ENCODE peak calls at places on chromosomes 12 and 14, in nine cellular contexts. L is aorta; Y is dorsolateral prefrontal cortex; Q is A549; M is left ventricle myocardium inferior; X is tibial artery; I is CD8-positive, alpha-beta memory T cell; S is ovary; P is pancreas. V is an unnamed sample.

GRCh38 chr14:59919582-59920377 is at the start of gene LRRC9:
- DNase-seq in L (peak), Y (peak), Q (no peak), M (peak), X (no peak), I (peak), S (peak), P (peak), V (no peak)

GRCh38 chr12:131008461-131009270 is 55.0 kb downstream of the ADGRD1 start:
- DNase-seq in L (no peak), Y (no peak), Q (no peak), M (no peak), X (no peak), I (no peak), S (no peak), P (no peak), V (no peak)

GRCh38 chr12:95037906-95038305 is 34.4 kb upstream of the NDUFA12 start:
- DNase-seq in L (no peak), Y (no peak), Q (no peak), M (no peak), X (no peak), I (no peak), S (no peak), P (no peak), V (no peak)

GRCh38 chr12:3014641-3015040 is 55.4 kb downstream of the TEAD4 start:
- DNase-seq in L (no peak), Y (no peak), Q (no peak), M (peak), X (no peak), I (no peak), S (no peak), P (no peak), V (peak)

GRCh38 chr14:96421236-96421635 is 29.3 kb downstream of the AK7 start:
- DNase-seq in L (no peak), Y (no peak), Q (no peak), M (no peak), X (no peak), I (no peak), S (no peak), P (no peak), V (no peak)

GRCh38 chr12:2977776-2978175 is 18.6 kb downstream of the TEAD4 start:
- DNase-seq in L (no peak), Y (no peak), Q (no peak), M (no peak), X (no peak), I (no peak), S (no peak), P (no peak), V (no peak)

GRCh38 chr14:42947991-42948390 is 1341.3 kb downstream of the LRFN5 start:
- DNase-seq in L (no peak), Y (no peak), Q (no peak), M (no peak), X (no peak), I (no peak), S (no peak), P (no peak), V (no peak)

GRCh38 chr12:128794661-128795529 is 28.9 kb downstream of the SLC15A4 start:
- DNase-seq in L (no peak), Y (no peak), Q (no peak), M (no peak), X (no peak), I (peak), S (no peak), P (no peak), V (no peak)

GRCh38 chr12:78698747-78699146 is 165.8 kb upstream of the SYT1 start:
- DNase-seq in L (no peak), Y (no peak), Q (peak), M (no peak), X (no peak), I (no peak), S (no peak), P (no peak), V (peak)

GRCh38 chr12:109877504-109878246 is 2.7 kb downstream of the GLTP start:
- DNase-seq in L (no peak), Y (no peak), Q (no peak), M (no peak), X (no peak), I (no peak), S (no peak), P (no peak), V (no peak)

GRCh38 chr12:128801879-128802391 is 21.8 kb downstream of the SLC15A4 start:
- DNase-seq in L (no peak), Y (no peak), Q (no peak), M (no peak), X (no peak), I (no peak), S (no peak), P (no peak), V (no peak)

GRCh38 chr14:74589291-74589879 is 22.7 kb downstream of the LTBP2 start:
- DNase-seq in L (no peak), Y (no peak), Q (no peak), M (no peak), X (no peak), I (no peak), S (no peak), P (no peak), V (no peak)

GRCh38 chr12:110661337-110661972 is 27.5 kb downstream of the HVCN1 start:
- DNase-seq in L (peak), Y (no peak), Q (no peak), M (peak), X (peak), I (peak), S (no peak), P (no peak), V (no peak)

GRCh38 chr12:79373896-79374499 is 316.8 kb downstream of the PAWR start:
- DNase-seq in L (no peak), Y (no peak), Q (peak), M (no peak), X (no peak), I (no peak), S (no peak), P (no peak), V (peak)

GRCh38 chr14:69093551-69094421 is 59.1 kb downstream of the DCAF5 start:
- DNase-seq in L (no peak), Y (peak), Q (no peak), M (no peak), X (no peak), I (no peak), S (no peak), P (no peak), V (peak)

GRCh38 chr14:69092840-69093422 is 60.0 kb downstream of the DCAF5 start:
- DNase-seq in L (no peak), Y (no peak), Q (no peak), M (no peak), X (no peak), I (no peak), S (no peak), P (no peak), V (no peak)

GRCh38 chr14:69096766-69097475 is 56.0 kb downstream of the DCAF5 start:
- DNase-seq in L (no peak), Y (no peak), Q (no peak), M (no peak), X (no peak), I (no peak), S (no peak), P (no peak), V (no peak)

GRCh38 chr14:69091695-69092094 is 61.2 kb downstream of the DCAF5 start:
- DNase-seq in L (no peak), Y (no peak), Q (no peak), M (no peak), X (no peak), I (no peak), S (no peak), P (no peak), V (no peak)

GRCh38 chr14:69094481-69094880 is 58.4 kb downstream of the DCAF5 start:
- DNase-seq in L (no peak), Y (no peak), Q (no peak), M (no peak), X (no peak), I (no peak), S (no peak), P (no peak), V (peak)
- H3K27ac ChIP-seq in L (peak), Y (no peak), Q (peak), M (no peak), X (peak), I (no peak), S (no peak), P (no peak), V (peak)

DNA sequence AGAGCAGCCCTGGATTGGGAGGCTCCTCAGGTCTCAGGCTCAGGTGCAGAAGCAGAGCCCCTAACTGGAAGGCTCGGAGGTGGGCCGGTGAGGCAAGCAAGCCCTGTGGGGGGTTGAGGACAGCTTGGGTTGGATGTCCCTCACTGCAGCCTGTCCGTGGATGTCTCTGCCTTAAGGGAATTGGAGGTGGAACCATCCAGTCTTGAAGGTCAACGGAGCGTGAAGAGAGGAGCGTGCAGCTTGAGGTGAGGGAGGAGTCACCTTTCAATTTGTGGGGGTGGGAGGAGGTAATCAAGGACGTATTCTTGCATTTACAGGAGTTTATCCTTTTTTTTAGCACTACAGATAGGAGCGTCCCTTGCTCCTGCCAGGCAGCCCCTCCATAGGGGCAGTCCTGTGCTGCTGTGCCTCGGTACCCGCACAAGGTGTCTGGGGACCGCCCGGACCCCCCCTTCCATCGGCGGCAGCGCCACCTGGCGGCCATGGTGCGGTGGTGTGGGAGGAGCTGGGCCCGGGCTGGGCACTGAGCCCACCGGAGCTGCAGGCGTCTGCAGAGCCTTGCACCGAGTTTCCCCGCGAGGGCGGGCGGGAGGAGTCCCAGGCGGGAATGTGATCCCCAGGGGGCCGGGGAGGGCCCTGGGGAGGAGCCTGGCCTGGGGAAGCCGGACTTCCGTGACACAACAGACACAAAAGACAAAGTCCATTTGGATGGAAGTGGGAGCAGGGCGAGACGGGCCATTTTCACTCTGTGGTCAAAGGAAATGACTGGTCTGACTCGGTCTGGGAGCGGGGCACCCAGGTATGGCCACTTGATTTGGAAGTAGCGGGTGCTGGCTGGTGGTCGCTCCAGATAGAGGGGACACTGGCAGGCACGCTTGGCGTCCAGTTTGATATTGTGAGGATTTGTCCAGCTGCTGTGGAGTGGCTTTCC is 884 bp downstream of the DNAJC22 start:
- DNase-seq in L (peak), Y (peak), Q (peak), M (peak), X (peak), I (peak), S (peak), P (peak), V (peak)
- H3K4me3 ChIP-seq in L (no peak), Y (peak), Q (peak), M (peak), X (no peak), I (peak), S (peak), P (peak), V (peak)

DNA sequence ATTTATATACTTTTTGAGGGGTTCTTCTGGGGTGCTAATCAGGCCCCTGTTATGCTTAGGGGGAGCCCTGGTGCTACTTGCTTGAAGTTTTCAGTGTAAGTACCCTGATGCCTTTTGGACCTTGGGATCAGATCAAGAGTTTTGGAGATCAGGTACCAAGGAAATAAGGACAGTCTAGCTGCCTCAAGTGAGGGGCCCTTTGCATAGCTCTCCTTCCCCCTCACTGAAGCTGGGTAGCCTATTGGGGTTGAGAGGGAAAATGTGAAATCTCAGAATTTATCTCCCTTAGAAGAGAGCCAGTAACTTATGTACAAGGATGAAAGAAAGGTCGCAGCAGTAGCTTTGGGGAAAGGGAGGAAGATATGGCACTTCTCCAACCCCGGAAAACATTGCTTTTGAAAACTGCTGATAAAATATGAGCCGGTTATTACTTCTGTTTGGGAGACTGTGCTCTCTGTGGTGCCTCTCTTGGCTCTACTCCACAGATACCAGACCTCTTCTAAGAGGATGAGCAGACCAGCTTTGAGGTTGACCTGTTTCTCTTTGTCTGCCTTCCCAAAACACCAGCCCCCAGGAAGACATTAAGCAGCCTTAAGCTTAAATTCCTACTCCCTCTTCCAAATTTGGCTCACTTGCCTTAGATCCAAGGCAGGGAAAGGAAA is 8.8 kb upstream of the AMHR2 start:
- DNase-seq in L (no peak), Y (no peak), Q (no peak), M (no peak), X (peak), I (no peak), S (peak), P (no peak), V (no peak)
- H3K27ac ChIP-seq in L (no peak), Y (no peak), Q (no peak), M (peak), X (no peak), I (no peak), S (peak), P (no peak), V (no peak)

GRCh38 chr14:72909163-72909562 is 15.3 kb upstream of the DPF3 start:
- DNase-seq in L (no peak), Y (no peak), Q (no peak), M (no peak), X (no peak), I (no peak), S (no peak), P (no peak), V (no peak)
- H3K4me3 ChIP-seq in L (no peak), Y (no peak), Q (no peak), M (no peak), X (no peak), I (no peak), S (no peak), P (no peak), V (no peak)

GRCh38 chr12:26229910-26230309 is 34.5 kb downstream of the SSPN start:
- DNase-seq in L (no peak), Y (no peak), Q (no peak), M (no peak), X (no peak), I (no peak), S (no peak), P (no peak), V (no peak)

GRCh38 chr12:26224657-26225056 is 29.3 kb downstream of the SSPN start:
- DNase-seq in L (no peak), Y (no peak), Q (no peak), M (no peak), X (no peak), I (no peak), S (no peak), P (no peak), V (no peak)

GRCh38 chr12:26226119-26226518 is 30.7 kb downstream of the SSPN start:
- DNase-seq in L (no peak), Y (no peak), Q (no peak), M (no peak), X (no peak), I (no peak), S (no peak), P (no peak), V (no peak)

GRCh38 chr12:26226629-26227375 is 31.4 kb downstream of the SSPN start:
- DNase-seq in L (no peak), Y (peak), Q (no peak), M (peak), X (peak), I (no peak), S (peak), P (peak), V (no peak)

DNA sequence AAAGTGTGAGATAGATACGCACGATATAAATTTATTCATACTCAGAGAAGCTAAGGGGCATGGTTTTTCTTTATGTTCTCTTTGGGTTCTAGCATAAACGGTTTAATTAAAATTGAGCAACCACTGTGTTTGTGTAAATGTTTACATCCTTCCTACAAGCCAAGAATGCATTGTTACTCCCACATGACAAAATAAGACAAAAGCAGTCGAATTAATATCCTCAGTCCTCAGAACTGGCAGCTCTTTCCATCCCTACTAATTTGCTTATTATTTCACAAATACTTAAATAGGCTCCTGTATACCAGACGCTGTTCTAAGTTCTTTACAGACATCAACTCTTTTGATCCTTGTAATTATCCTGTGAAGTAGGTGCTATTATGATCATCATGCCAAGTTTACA is 32.0 kb downstream of the SSPN start:
- DNase-seq in L (no peak), Y (no peak), Q (no peak), M (no peak), X (no peak), I (no peak), S (no peak), P (no peak), V (no peak)
- H3K27ac ChIP-seq in L (no peak), Y (peak), Q (no peak), M (no peak), X (peak), I (no peak), S (no peak), P (peak), V (no peak)

GRCh38 chr12:132718644-132719043 is 8.0 kb downstream of the PGAM5 start:
- DNase-seq in L (no peak), Y (no peak), Q (no peak), M (no peak), X (no peak), I (no peak), S (no peak), P (no peak), V (no peak)

GRCh38 chr12:132715874-132716273 is 5.2 kb downstream of the PGAM5 start:
- DNase-seq in L (no peak), Y (no peak), Q (no peak), M (no peak), X (no peak), I (no peak), S (no peak), P (no peak), V (no peak)

GRCh38 chr12:132716356-132716755 is 5.7 kb downstream of the PGAM5 start:
- DNase-seq in L (no peak), Y (no peak), Q (no peak), M (no peak), X (no peak), I (no peak), S (no peak), P (no peak), V (no peak)

GRCh38 chr12:132717531-132718387 is 7.1 kb downstream of the PGAM5 start:
- DNase-seq in L (no peak), Y (no peak), Q (no peak), M (no peak), X (no peak), I (no peak), S (no peak), P (no peak), V (no peak)

GRCh38 chr12:132717011-132717410 is 6.4 kb downstream of the PGAM5 start:
- DNase-seq in L (no peak), Y (no peak), Q (no peak), M (no peak), X (no peak), I (no peak), S (no peak), P (no peak), V (no peak)
- H3K4me3 ChIP-seq in L (no peak), Y (no peak), Q (no peak), M (no peak), X (no peak), I (no peak), S (no peak), P (no peak), V (no peak)

DNA sequence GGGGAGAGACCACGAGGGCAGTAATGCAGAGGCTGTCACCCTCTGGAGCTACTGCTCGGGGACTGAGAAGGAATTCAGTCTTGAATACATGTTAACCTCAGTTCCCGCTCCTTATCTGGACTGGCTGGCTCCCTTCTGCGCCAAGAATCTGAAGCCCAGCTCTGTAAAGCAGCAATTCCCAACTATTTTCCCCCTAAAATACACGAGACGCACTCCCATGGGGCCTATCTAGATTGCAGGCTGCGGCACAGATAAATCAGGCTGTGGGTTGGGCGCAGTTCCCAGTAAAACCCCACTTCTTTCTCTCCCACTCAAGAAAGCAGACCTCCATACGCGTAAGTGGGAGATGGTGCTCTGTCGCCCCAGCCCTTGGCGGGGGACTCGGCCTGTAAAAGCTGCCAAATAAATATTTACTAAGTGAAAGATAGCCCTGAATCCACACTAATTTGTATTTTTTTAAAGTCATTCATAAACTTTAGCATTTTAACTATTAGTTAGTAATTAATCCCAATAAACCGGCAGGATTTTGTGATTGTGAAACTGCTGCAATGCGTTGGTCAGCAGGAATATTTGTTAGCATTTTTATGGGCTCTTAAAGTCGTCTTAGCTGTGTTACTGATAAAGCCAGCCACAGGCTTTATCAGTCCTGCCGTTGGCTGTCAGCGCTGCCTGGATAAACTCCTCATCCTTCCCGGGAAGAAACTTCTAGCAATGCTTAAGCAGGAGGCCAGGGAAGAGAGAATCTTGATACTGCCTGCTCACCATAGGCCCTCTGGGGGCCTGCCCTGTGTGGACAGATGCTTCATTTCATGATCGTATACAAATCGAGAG is 17.8 kb downstream of the FBXL14 start:
- DNase-seq in L (peak), Y (no peak), Q (no peak), M (no peak), X (peak), I (no peak), S (peak), P (peak), V (peak)
- H3K27ac ChIP-seq in L (no peak), Y (no peak), Q (no peak), M (peak), X (peak), I (no peak), S (peak), P (peak), V (peak)

V was measured in brain microvascular endothelial cell.